ENCODE peak calls at places on chromosomes 6 and 20, in nine cellular contexts. H, B, I, N, D, S, F, Q and C are unnamed samples.

GRCh38 chr6:126718600-126719327 is 378.8 kb downstream of the CENPW start:
- DNase-seq in S (no peak), B (no peak), D (no peak), Q (no peak), F (no peak), H (no peak), N (no peak), I (no peak), C (no peak)

GRCh38 chr6:72963946-72964345 is 261.4 kb downstream of the KHDC1L start:
- DNase-seq in D (no peak), I (no peak), Q (no peak), S (no peak), H (no peak), F (peak; percentile 48), N (no peak), B (no peak), C (no peak)

GRCh38 chr20:44354979-44355502 is 458 bp upstream of the HNF4A start:
- DNase-seq in B (no peak), F (no peak), H (no peak), N (no peak), D (no peak), I (no peak), S (no peak), Q (no peak), C (no peak)

GRCh38 chr6:80938131-80938530 is 814.4 kb downstream of the TENT5A start:
- DNase-seq in F (peak; percentile 56), Q (no peak), S (no peak), N (no peak), D (no peak), B (no peak), I (no peak), H (no peak), C (no peak)

GRCh38 chr6:75306074-75306473 is 21.5 kb upstream of the TMEM30A start:
- DNase-seq in Q (no peak), N (peak; percentile 65), I (no peak), F (no peak), S (no peak), B (no peak), D (no peak), H (no peak), C (no peak)

GRCh38 chr6:142842423-142843261 is 102.3 kb downstream of the HIVEP2 start:
- DNase-seq in Q (no peak), I (no peak), F (peak; percentile 81), D (peak; percentile 89), H (no peak), B (peak; percentile 59), N (peak; percentile 93), S (peak; percentile 41), C (no peak)

GRCh38 chr6:151004415-151005024 is 139.0 kb downstream of the MTHFD1L start:
- DNase-seq in S (no peak), I (peak; percentile 66), Q (peak; percentile 54), H (no peak), F (peak; percentile 92), B (no peak), N (peak; percentile 97), D (peak; percentile 91), C (no peak)

GRCh38 chr6:136440187-136440582 is 110.0 kb downstream of the MAP7 start:
- DNase-seq in Q (no peak), B (no peak), N (no peak), H (no peak), D (no peak), I (no peak), S (no peak), F (no peak), C (no peak)

GRCh38 chr6:158654960-158655485 is 5.2 kb downstream of the SYTL3 start:
- DNase-seq in S (no peak), H (no peak), B (no peak), N (peak; percentile 52), Q (no peak), I (no peak), F (peak; percentile 91), D (peak; percentile 90), C (no peak)